ENCODE peak calls at places on chromosomes 16 and 17, in ten cellular contexts. K is stimulated activated CD8-positive, alpha-beta memory T cell treated with anti-CD3 and anti-CD28 coated beads, Interleukin-15, amount 100 ng/mL, for 4 hours; L is activated B cell treated with CpG ODN at 0.5 μM for 24 hours; R is GM19239; H is sigmoid colon; Q is esophagus muscularis mucosa; F is T-helper 1 cell; C is NCI-H2081; M is stimulated activated CD4-positive, alpha-beta T cell treated with anti-CD3 and anti-CD28 coated beads, Interleukin-1b, Interleukin-23, amount 100 ng/mL, for 24 hours; P is CD8-positive, alpha-beta memory T cell. S is an unnamed sample.

GRCh38 chr17:75535119-75535537 is 9.6 kb downstream of the LLGL2 start:
- DNase-seq in K (peak; percentile 45), L (no peak), R (peak; percentile 59), H (no peak), Q (no peak), F (peak; percentile 24), C (no peak), M (no peak), P (peak; percentile 77), S (no peak)

GRCh38 chr16:58847902-58848661 is 114.0 kb upstream of the GOT2 start:
- DNase-seq in K (no peak), L (no peak), R (no peak), H (no peak), Q (no peak), F (no peak), C (no peak), M (no peak), P (no peak), S (no peak)

GRCh38 chr17:50426814-50427787 is 1.1 kb downstream of the ACSF2 start:
- DNase-seq in K (no peak), L (peak; percentile 18), R (peak; percentile 55), H (peak; percentile 69), Q (no peak), F (no peak), C (no peak), M (no peak), P (no peak), S (no peak)

GRCh38 chr16:66580605-66581209 is 1.4 kb downstream of the CMTM2 start:
- DNase-seq in K (no peak), L (no peak), R (no peak), H (no peak), Q (peak; percentile 34), F (no peak), C (no peak), M (no peak), P (no peak), S (no peak)

GRCh38 chr16:1772362-1772907 is at the start of gene EME2:
- DNase-seq in K (no peak), L (peak; percentile 31), R (no peak), H (no peak), Q (no peak), F (peak; percentile 41), C (no peak), M (no peak), P (peak; percentile 67), S (no peak)

GRCh38 chr17:9239260-9239820 is 218.0 kb downstream of the NTN1 start:
- DNase-seq in K (no peak), L (no peak), R (peak; percentile 44), H (no peak), Q (no peak), F (no peak), C (no peak), M (no peak), P (no peak), S (no peak)

GRCh38 chr17:38789185-38789584 is 10.2 kb downstream of the PIP4K2B start:
- DNase-seq in K (no peak), L (no peak), R (no peak), H (no peak), Q (no peak), F (no peak), C (no peak), M (no peak), P (no peak), S (no peak)

GRCh38 chr17:66574123-66574522 is 260.8 kb upstream of the CACNG5 start:
- DNase-seq in K (no peak), L (no peak), R (no peak), H (no peak), Q (no peak), F (no peak), C (no peak), M (no peak), P (no peak), S (no peak)

GRCh38 chr16:2008009-2008526 is 1.6 kb downstream of the ZNF598 start:
- DNase-seq in K (no peak), L (no peak), R (no peak), H (no peak), Q (no peak), F (no peak), C (peak; percentile 15), M (no peak), P (no peak), S (no peak)

GRCh38 chr17:5759501-5759925 is 175.2 kb upstream of the NLRP1 start:
- DNase-seq in K (no peak), L (no peak), R (no peak), H (no peak), Q (no peak), F (no peak), C (no peak), M (no peak), P (no peak), S (no peak)

GRCh38 chr17:77609553-77610517 is 348.7 kb upstream of the TNRC6C start:
- DNase-seq in K (peak; percentile 54), L (peak; percentile 26), R (peak; percentile 44), H (peak; percentile 78), Q (no peak), F (peak; percentile 58), C (no peak), M (peak; percentile 27), P (peak; percentile 78), S (no peak)

GRCh38 chr16:83599789-83600462 is 207.9 kb upstream of the HSBP1 start:
- DNase-seq in K (no peak), L (no peak), R (no peak), H (no peak), Q (peak; percentile 81), F (no peak), C (no peak), M (no peak), P (no peak), S (no peak)

GRCh38 chr17:34703533-34703932 is 124.2 kb downstream of the TMEM132E start:
- DNase-seq in K (no peak), L (no peak), R (no peak), H (no peak), Q (no peak), F (peak; percentile 6), C (no peak), M (no peak), P (no peak), S (no peak)

GRCh38 chr16:69123894-69124293 is 8.5 kb downstream of the CHTF8 start:
- DNase-seq in K (peak; percentile 32), L (no peak), R (no peak), H (no peak), Q (no peak), F (peak; percentile 69), C (peak; percentile 50), M (peak; percentile 41), P (peak; percentile 73), S (no peak)

GRCh38 chr16:53502331-53503269 is at the start of gene AKTIP:
- DNase-seq in K (peak; percentile 9), L (no peak), R (peak; percentile 27), H (peak; percentile 79), Q (peak; percentile 91), F (peak; percentile 17), C (peak; percentile 61), M (peak; percentile 42), P (no peak), S (no peak)

GRCh38 chr16:64428463-64428862 is 693.4 kb downstream of the CDH11 start:
- DNase-seq in K (no peak), L (no peak), R (no peak), H (no peak), Q (no peak), F (no peak), C (no peak), M (no peak), P (no peak), S (peak; percentile 68)

GRCh38 chr16:87678618-87679017 is 76.3 kb downstream of the JPH3 start:
- DNase-seq in K (no peak), L (no peak), R (no peak), H (no peak), Q (no peak), F (no peak), C (no peak), M (no peak), P (no peak), S (no peak)

GRCh38 chr16:54424043-54424451 is 137.5 kb upstream of the IRX3 start:
- DNase-seq in K (no peak), L (no peak), R (no peak), H (no peak), Q (no peak), F (no peak), C (no peak), M (no peak), P (no peak), S (no peak)

GRCh38 chr16:56277040-56277439 is 85.8 kb downstream of the GNAO1 start:
- DNase-seq in K (no peak), L (no peak), R (no peak), H (no peak), Q (no peak), F (no peak), C (peak; percentile 15), M (no peak), P (no peak), S (no peak)

GRCh38 chr16:72124148-72124547 is 30.5 kb downstream of the DHX38 start:
- DNase-seq in K (no peak), L (no peak), R (no peak), H (no peak), Q (no peak), F (no peak), C (no peak), M (no peak), P (no peak), S (no peak)

GRCh38 chr16:24609740-24610420 is 70.5 kb downstream of the RBBP6 start:
- DNase-seq in K (no peak), L (no peak), R (no peak), H (peak; percentile 88), Q (no peak), F (no peak), C (peak; percentile 36), M (no peak), P (no peak), S (no peak)

GRCh38 chr16:59039066-59039465 is 304.9 kb upstream of the GOT2 start:
- DNase-seq in K (no peak), L (no peak), R (no peak), H (no peak), Q (no peak), F (no peak), C (no peak), M (no peak), P (no peak), S (no peak)

GRCh38 chr17:46962374-46962790 is 16.7 kb downstream of the RPRML start:
- DNase-seq in K (no peak), L (no peak), R (no peak), H (no peak), Q (no peak), F (no peak), C (no peak), M (no peak), P (no peak), S (no peak)

GRCh38 chr17:40095944-40096791 is 4.2 kb downstream of the NR1D1 start:
- DNase-seq in K (peak; percentile 81), L (peak; percentile 58), R (peak; percentile 98), H (peak; percentile 90), Q (no peak), F (peak; percentile 80), C (no peak), M (peak; percentile 49), P (peak; percentile 92), S (no peak)

GRCh38 chr17:29514792-29515191 is 52.0 kb downstream of the ABHD15 start:
- DNase-seq in K (no peak), L (no peak), R (no peak), H (no peak), Q (no peak), F (no peak), C (no peak), M (no peak), P (no peak), S (no peak)

GRCh38 chr16:59164461-59164860 is 430.3 kb upstream of the GOT2 start:
- DNase-seq in K (no peak), L (no peak), R (no peak), H (no peak), Q (no peak), F (no peak), C (no peak), M (no peak), P (no peak), S (no peak)

GRCh38 chr16:55703003-55704001 is 47.5 kb downstream of the SLC6A2 start:
- DNase-seq in K (no peak), L (no peak), R (peak; percentile 19), H (no peak), Q (no peak), F (no peak), C (peak; percentile 17), M (no peak), P (no peak), S (no peak)

GRCh38 chr17:17698869-17699351 is 17.7 kb downstream of the RAI1 start:
- DNase-seq in K (no peak), L (no peak), R (no peak), H (peak; percentile 88), Q (no peak), F (no peak), C (no peak), M (no peak), P (no peak), S (no peak)

S was measured in brain pericyte.